ENCODE peak calls at places on chromosomes 4 and X, in five cellular contexts. D is substantia nigra; Y is activated CD4-positive, alpha-beta T cell treated with anti-CD3 and anti-CD28 coated beads, Interleukin-2, amount 50 U/mL, for 24 hours; W is immature natural killer cell; V is CD4-positive, alpha-beta T cell. C is an unnamed sample.

GRCh38 chr4:116636917-116637316 is 448.5 kb downstream of the TRAM1L1 start:
- DNase-seq in D (no peak), Y (no peak), W (no peak), V (no peak), C (no peak)

GRCh38 chrX:6679550-6679949 is 144.6 kb upstream of the VCX3A start:
- DNase-seq in V (no peak), D (no peak), Y (no peak), W (no peak), C (no peak)

GRCh38 chr4:175127314-175127713 is 209.2 kb downstream of the ADAM29 start:
- DNase-seq in D (no peak), W (no peak), Y (no peak), V (no peak), C (no peak)

GRCh38 chrX:32048285-32048684 is 976.4 kb upstream of the FTHL17 start:
- DNase-seq in V (no peak), W (no peak), Y (no peak), D (no peak), C (no peak)

GRCh38 chr4:8710416-8710815 is 117.9 kb downstream of the CPZ start:
- DNase-seq in W (no peak), V (no peak), Y (no peak), D (no peak), C (peak)

GRCh38 chr4:138005486-138005885 is 236.7 kb downstream of the SLC7A11 start:
- DNase-seq in D (no peak), V (no peak), W (no peak), Y (no peak), C (no peak)

GRCh38 chrX:31213941-31214340 is 142.1 kb upstream of the FTHL17 start:
- DNase-seq in V (no peak), W (no peak), Y (no peak), D (no peak), C (no peak)

GRCh38 chr4:146978641-146979040 is 33.0 kb upstream of the TTC29 start:
- DNase-seq in W (no peak), D (no peak), V (no peak), Y (no peak), C (no peak)

GRCh38 chr4:151267822-151268535 is 9.0 kb upstream of the PRSS48 start:
- DNase-seq in W (no peak), V (no peak), Y (no peak), D (no peak), C (no peak)

GRCh38 chr4:113420938-113421337 is 340.6 kb downstream of the CAMK2D start:
- DNase-seq in V (no peak), W (no peak), D (no peak), Y (no peak), C (no peak)

GRCh38 chrX:128975716-128976115 is 547.6 kb downstream of the SMARCA1 start:
- DNase-seq in Y (no peak), W (no peak), D (peak), V (no peak), C (no peak)

GRCh38 chr4:76830612-76831474 is 67.1 kb downstream of the SOWAHB start:
- DNase-seq in W (no peak), V (no peak), D (no peak), Y (no peak), C (no peak)

GRCh38 chrX:138945219-138945618 is 233.7 kb upstream of the FGF13 start:
- DNase-seq in W (no peak), V (no peak), Y (no peak), D (no peak), C (no peak)

GRCh38 chr4:175422331-175422730 is 389.7 kb downstream of the GPM6A start:
- DNase-seq in D (no peak), Y (no peak), W (no peak), V (no peak), C (no peak)

GRCh38 chr4:40418430-40419230 is 83.5 kb downstream of the CHRNA9 start:
- DNase-seq in W (no peak), Y (no peak), D (no peak), V (no peak), C (no peak)

GRCh38 chrX:110180176-110180927 is 137.5 kb downstream of the AMMECR1 start:
- DNase-seq in Y (no peak), W (no peak), V (no peak), D (no peak), C (no peak)

GRCh38 chr4:94507708-94508107 is 56.0 kb downstream of the PDLIM5 start:
- DNase-seq in Y (no peak), W (no peak), V (no peak), D (no peak), C (peak)

GRCh38 chrX:128676651-128677050 is 624.4 kb upstream of the ACTRT1 start:
- DNase-seq in D (no peak), Y (no peak), V (no peak), W (no peak), C (no peak)